ENCODE peak calls at places on chromosomes 3 and 15, in four cellular contexts. Q is mucosa of descending colon, J is cardiac fibroblast, W is breast epithelium. L is an unnamed sample.

GRCh38 chr3:71428841-71429609 is 154.5 kb downstream of the FOXP1 start:
- DNase-seq in Q (peak), J (peak), W (peak), L (peak)

GRCh38 chr3:196772897-196773296 is 33.2 kb downstream of the PAK2 start:
- DNase-seq in Q (no peak), J (no peak), W (no peak), L (no peak)

GRCh38 chr3:81072591-81072990 is 688.9 kb downstream of the GBE1 start:
- DNase-seq in Q (no peak), J (no peak), W (no peak), L (no peak)

GRCh38 chr3:187623285-187623814 is 46.8 kb downstream of the SST start:
- DNase-seq in Q (no peak), J (no peak), W (no peak), L (no peak)

GRCh38 chr15:75065467-75065850 is 42.1 kb downstream of the PPCDC start:
- DNase-seq in Q (no peak), J (no peak), W (no peak), L (no peak)

GRCh38 chr3:131807822-131808221 is 227.0 kb downstream of the CPNE4 start:
- DNase-seq in Q (no peak), J (no peak), W (no peak), L (no peak)

GRCh38 chr3:163773136-163773535 is 1305.2 kb downstream of the SI start:
- DNase-seq in Q (no peak), J (no peak), W (no peak), L (peak)

GRCh38 chr3:52056521-52056967 is at the start of gene DUSP7:
- DNase-seq in Q (peak), J (peak), W (no peak), L (peak)

GRCh38 chr3:171831936-171832335 is 11.2 kb upstream of the TMEM212 start:
- DNase-seq in Q (no peak), J (peak), W (no peak), L (no peak)

GRCh38 chr15:51861557-51862350 is 32.3 kb downstream of the TMOD3 start:
- DNase-seq in Q (peak), J (no peak), W (no peak), L (peak)

GRCh38 chr15:62209322-62209721 is 44.2 kb upstream of the C2CD4B start:
- DNase-seq in Q (peak), J (no peak), W (no peak), L (peak)

GRCh38 chr3:159169828-159170227 is 368.0 kb downstream of the MFSD1 start:
- DNase-seq in Q (peak), J (peak), W (no peak), L (peak)

GRCh38 chr15:90679959-90680358 is 37.2 kb upstream of the BLM start:
- DNase-seq in Q (no peak), J (peak), W (no peak), L (no peak)

GRCh38 chr3:193132247-193132646 is 108.8 kb upstream of the PLAAT1 start:
- DNase-seq in Q (no peak), J (no peak), W (no peak), L (peak)

GRCh38 chr15:70118599-70118998 is 20.9 kb upstream of the TLE3 start:
- DNase-seq in Q (no peak), J (no peak), W (no peak), L (no peak)

GRCh38 chr15:22915866-22916515 is 64.2 kb downstream of the CYFIP1 start:
- DNase-seq in Q (no peak), J (no peak), W (no peak), L (peak)

GRCh38 chr15:66564136-66565041 is 1.4 kb downstream of the LCTL start:
- DNase-seq in Q (no peak), J (no peak), W (no peak), L (peak)

GRCh38 chr15:87733522-87733921 is 523.0 kb downstream of the NTRK3 start:
- DNase-seq in Q (no peak), J (no peak), W (no peak), L (no peak)

DNA sequence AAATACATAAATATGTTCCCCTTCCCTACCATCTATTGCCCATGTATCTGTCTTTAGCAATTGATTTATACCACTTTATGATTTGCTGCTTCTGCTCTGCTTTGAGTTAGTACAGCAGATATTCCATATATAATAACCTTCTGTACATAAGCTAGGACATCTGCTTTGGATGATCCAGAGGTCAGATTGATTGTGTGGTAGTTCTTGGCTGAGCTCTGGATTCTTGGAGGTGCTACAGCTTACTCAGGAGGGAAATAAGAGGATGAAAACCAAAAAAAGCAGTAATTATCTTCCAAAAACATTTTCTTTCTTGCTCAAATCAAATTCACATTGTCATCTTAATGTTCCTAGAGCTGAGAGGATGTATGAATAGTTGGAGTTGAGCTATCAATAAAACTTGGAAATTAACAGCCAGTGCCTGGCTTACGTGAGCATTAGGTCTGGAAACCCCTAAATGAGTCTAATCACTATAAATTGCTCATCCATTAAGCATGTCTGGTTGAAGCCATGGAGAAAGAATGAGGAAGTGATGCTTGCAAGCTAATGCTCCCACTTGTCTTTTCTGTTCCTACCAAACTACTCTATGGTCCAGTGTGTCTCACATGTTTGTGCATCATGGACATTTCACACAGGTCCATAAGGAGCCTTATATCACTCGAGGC is 36.3 kb upstream of the TMEM42 start:
- DNase-seq in Q (no peak), J (peak), W (no peak), L (peak)
- H3K4me3 ChIP-seq in Q (no peak), J (no peak), W (no peak), L (no peak)

DNA sequence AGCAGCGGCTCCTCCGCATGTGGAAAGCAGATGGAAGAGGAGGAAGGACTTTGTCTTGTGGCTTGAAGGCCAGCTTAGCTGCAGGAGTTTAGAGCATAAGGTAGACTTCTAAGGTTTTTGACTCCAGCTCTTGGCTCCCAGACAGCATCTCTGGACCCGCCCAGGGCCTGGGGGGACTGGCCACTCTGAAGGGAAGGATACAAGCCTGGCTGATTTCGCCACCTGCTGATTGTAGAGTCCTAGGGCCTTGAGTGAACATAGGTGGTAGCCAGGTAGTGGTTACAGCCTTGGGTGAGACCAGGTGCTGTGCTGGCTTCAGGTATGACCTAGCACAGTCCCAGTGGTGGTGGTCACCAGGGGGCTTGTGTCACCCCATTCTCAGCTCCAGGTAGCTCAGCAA is 48.4 kb upstream of the RPL35A start:
- DNase-seq in Q (no peak), J (no peak), W (no peak), L (peak)
- TF ChIP-seq CTCF in Q (no peak), J (no peak), W (no peak), L (no peak)

DNA sequence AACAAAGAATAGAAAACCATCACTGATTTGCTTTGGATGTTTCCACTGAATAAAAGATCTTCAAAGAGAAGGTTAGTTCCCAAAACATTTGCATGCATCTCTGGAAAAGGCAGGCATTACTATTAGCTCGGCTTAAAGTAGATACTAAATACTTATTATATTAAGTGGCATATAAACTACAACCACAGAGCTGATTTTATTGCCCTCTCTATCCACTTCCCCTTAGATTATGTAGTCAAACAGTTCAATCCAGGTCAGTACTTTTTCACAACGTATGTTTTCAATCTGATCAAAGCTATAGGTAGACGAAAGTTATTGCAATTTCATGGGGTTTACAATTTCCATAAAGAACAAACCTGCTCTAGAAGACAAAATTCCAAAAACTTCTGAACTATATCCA is 1.3 kb downstream of the B4GALT4 start:
- DNase-seq in Q (no peak), J (no peak), W (no peak), L (no peak)
- H3K4me3 ChIP-seq in Q (no peak), J (peak), W (peak), L (peak)

GRCh38 chr3:99817437-99818240 is at the start of gene CMSS1:
- DNase-seq in Q (peak), J (peak), W (peak), L (peak)
- TF ChIP-seq CTCF in Q (peak), J (peak), W (peak), L (peak)

L was measured in epithelial cell of esophagus.